ENCODE peak calls at places on chromosomes 16 and 17, in eight cellular contexts. One of them, this sample, is unnamed. For H3K4me1, the result is how much of the 10 kb centered on the place peaks cover.

GRCh38 chr16:70430667-70431536 is 8.0 kb downstream of the ST3GAL2 start:
- DNase-seq in A549: no peak
- DNase-seq in lower lobe of right lung: peak
- DNase-seq in right lobe of liver: no peak
- DNase-seq in breast epithelium: no peak
- DNase-seq in endothelial cell of umbilical vein: no peak
- DNase-seq in thoracic aorta: no peak
- DNase-seq in body of pancreas: no peak
- DNase-seq in this sample: no peak

GRCh38 chr16:89256651-89257254 is 39.2 kb downstream of the ZNF778 start:
- DNase-seq in A549: peak
- DNase-seq in lower lobe of right lung: peak
- DNase-seq in right lobe of liver: peak
- DNase-seq in breast epithelium: no peak
- DNase-seq in endothelial cell of umbilical vein: peak
- DNase-seq in thoracic aorta: no peak
- DNase-seq in body of pancreas: peak
- DNase-seq in this sample: no peak

GRCh38 chr16:57735755-57736418 is at the start of gene KATNB1:
- DNase-seq in A549: no peak
- DNase-seq in lower lobe of right lung: no peak
- DNase-seq in right lobe of liver: no peak
- DNase-seq in breast epithelium: no peak
- DNase-seq in endothelial cell of umbilical vein: no peak
- DNase-seq in thoracic aorta: no peak
- DNase-seq in body of pancreas: no peak
- DNase-seq in this sample: no peak

GRCh38 chr17:72467841-72468653 is 347.2 kb downstream of the SOX9 start:
- DNase-seq in A549: no peak
- DNase-seq in lower lobe of right lung: no peak
- DNase-seq in right lobe of liver: no peak
- DNase-seq in breast epithelium: peak
- DNase-seq in endothelial cell of umbilical vein: no peak
- DNase-seq in thoracic aorta: no peak
- DNase-seq in body of pancreas: peak
- DNase-seq in this sample: no peak

GRCh38 chr16:1707193-1707790 is 1.3 kb downstream of the MAPK8IP3 start:
- DNase-seq in A549: no peak
- DNase-seq in lower lobe of right lung: no peak
- DNase-seq in right lobe of liver: no peak
- DNase-seq in breast epithelium: no peak
- DNase-seq in endothelial cell of umbilical vein: peak
- DNase-seq in thoracic aorta: no peak
- DNase-seq in body of pancreas: peak
- DNase-seq in this sample: no peak

GRCh38 chr17:18322522-18322921 is 7.4 kb downstream of the SMCR8 start:
- DNase-seq in A549: no peak
- DNase-seq in lower lobe of right lung: no peak
- DNase-seq in right lobe of liver: no peak
- DNase-seq in breast epithelium: no peak
- DNase-seq in endothelial cell of umbilical vein: no peak
- DNase-seq in thoracic aorta: no peak
- DNase-seq in body of pancreas: no peak
- DNase-seq in this sample: no peak

GRCh38 chr16:77169650-77170236 is 21.2 kb upstream of the MON1B start:
- DNase-seq in A549: peak
- DNase-seq in lower lobe of right lung: no peak
- DNase-seq in right lobe of liver: no peak
- DNase-seq in breast epithelium: no peak
- DNase-seq in endothelial cell of umbilical vein: peak
- DNase-seq in thoracic aorta: no peak
- DNase-seq in body of pancreas: peak
- DNase-seq in this sample: no peak

GRCh38 chr17:77297693-77298666 is 157.2 kb downstream of the SEC14L1 start:
- DNase-seq in A549: no peak
- DNase-seq in lower lobe of right lung: no peak
- DNase-seq in right lobe of liver: no peak
- DNase-seq in breast epithelium: no peak
- DNase-seq in endothelial cell of umbilical vein: no peak
- DNase-seq in thoracic aorta: no peak
- DNase-seq in body of pancreas: no peak
- DNase-seq in this sample: no peak

GRCh38 chr17:61662771-61663170 is 71.8 kb upstream of the NACA2 start:
- DNase-seq in A549: no peak
- DNase-seq in lower lobe of right lung: no peak
- DNase-seq in right lobe of liver: no peak
- DNase-seq in breast epithelium: no peak
- DNase-seq in endothelial cell of umbilical vein: no peak
- DNase-seq in thoracic aorta: no peak
- DNase-seq in body of pancreas: no peak
- DNase-seq in this sample: no peak

GRCh38 chr17:42202696-42203095 is 8.4 kb upstream of the GHDC start:
- DNase-seq in A549: no peak
- DNase-seq in lower lobe of right lung: no peak
- DNase-seq in right lobe of liver: no peak
- DNase-seq in breast epithelium: no peak
- DNase-seq in endothelial cell of umbilical vein: no peak
- DNase-seq in thoracic aorta: no peak
- DNase-seq in body of pancreas: no peak
- DNase-seq in this sample: no peak

GRCh38 chr17:72119963-72120877 is 600 bp upstream of the SOX9 start:
- DNase-seq in A549: peak
- DNase-seq in lower lobe of right lung: no peak
- DNase-seq in right lobe of liver: peak
- DNase-seq in breast epithelium: peak
- DNase-seq in endothelial cell of umbilical vein: no peak
- DNase-seq in thoracic aorta: no peak
- DNase-seq in body of pancreas: peak
- DNase-seq in this sample: no peak

GRCh38 chr17:17028878-17029535 is 13.2 kb upstream of the MPRIP start:
- DNase-seq in A549: no peak
- DNase-seq in lower lobe of right lung: no peak
- DNase-seq in right lobe of liver: no peak
- DNase-seq in breast epithelium: peak
- DNase-seq in endothelial cell of umbilical vein: no peak
- DNase-seq in thoracic aorta: no peak
- DNase-seq in body of pancreas: no peak
- DNase-seq in this sample: no peak

DNA sequence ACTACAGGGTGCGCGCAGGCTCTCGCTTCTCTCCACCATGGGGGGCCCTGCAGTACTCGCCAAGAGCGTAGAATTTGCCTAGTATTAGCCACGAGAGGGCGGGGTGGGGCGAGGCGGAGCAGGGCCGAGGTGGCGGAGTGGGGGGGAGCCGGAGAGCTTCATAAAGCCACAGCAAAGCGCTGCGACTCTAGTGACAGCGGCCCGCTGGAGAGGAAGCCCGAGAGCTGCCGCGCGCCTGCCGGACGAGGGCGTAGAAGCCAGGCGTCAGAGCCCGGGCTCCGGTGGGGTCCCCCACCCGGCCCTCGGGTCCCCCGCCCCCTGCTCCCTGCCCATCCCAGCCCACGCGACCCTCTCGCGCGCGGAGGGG is at the start of gene TBX21:
- DNase-seq in A549: peak
- DNase-seq in lower lobe of right lung: peak
- DNase-seq in right lobe of liver: peak
- DNase-seq in breast epithelium: peak
- DNase-seq in endothelial cell of umbilical vein: peak
- DNase-seq in thoracic aorta: no peak
- DNase-seq in body of pancreas: peak
- DNase-seq in this sample: peak
- TF ChIP-seq CTCF in A549: peak
- TF ChIP-seq CTCF in lower lobe of right lung: no peak
- TF ChIP-seq CTCF in right lobe of liver: no peak
- TF ChIP-seq CTCF in breast epithelium: no peak
- TF ChIP-seq CTCF in endothelial cell of umbilical vein: peak
- TF ChIP-seq CTCF in thoracic aorta: no peak
- TF ChIP-seq CTCF in body of pancreas: no peak
- TF ChIP-seq CTCF in this sample: peak

DNA sequence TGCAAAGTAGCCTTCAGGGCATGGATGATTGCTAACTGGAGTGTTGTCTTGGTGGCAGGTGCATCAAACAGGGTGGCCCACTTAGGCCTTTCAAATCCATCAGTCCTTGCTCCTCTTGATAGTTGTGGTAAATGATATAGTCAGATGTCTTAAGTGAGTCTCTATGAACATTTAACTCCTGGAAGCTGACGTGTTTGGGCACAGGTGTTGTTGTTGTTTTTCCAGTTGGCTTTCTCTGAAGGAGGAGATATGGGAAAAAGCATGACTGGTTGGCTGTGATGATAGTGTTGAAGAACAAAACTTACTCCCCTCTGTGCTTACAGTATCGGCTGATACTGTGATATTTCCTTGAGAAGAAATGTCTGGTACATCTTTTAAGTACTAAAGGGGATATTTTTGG is 18.0 kb downstream of the TNRC6A start:
- DNase-seq in A549: no peak
- DNase-seq in lower lobe of right lung: no peak
- DNase-seq in right lobe of liver: no peak
- DNase-seq in breast epithelium: no peak
- DNase-seq in endothelial cell of umbilical vein: peak
- DNase-seq in thoracic aorta: no peak
- DNase-seq in body of pancreas: no peak
- DNase-seq in this sample: no peak
- H3K4me1 ChIP-seq in A549: under half
- H3K4me1 ChIP-seq in lower lobe of right lung: half or more
- H3K4me1 ChIP-seq in right lobe of liver: under half
- H3K4me1 ChIP-seq in breast epithelium: under half
- H3K4me1 ChIP-seq in endothelial cell of umbilical vein: under half
- H3K4me1 ChIP-seq in thoracic aorta: half or more
- H3K4me1 ChIP-seq in body of pancreas: half or more
- H3K4me1 ChIP-seq in this sample: under half

DNA sequence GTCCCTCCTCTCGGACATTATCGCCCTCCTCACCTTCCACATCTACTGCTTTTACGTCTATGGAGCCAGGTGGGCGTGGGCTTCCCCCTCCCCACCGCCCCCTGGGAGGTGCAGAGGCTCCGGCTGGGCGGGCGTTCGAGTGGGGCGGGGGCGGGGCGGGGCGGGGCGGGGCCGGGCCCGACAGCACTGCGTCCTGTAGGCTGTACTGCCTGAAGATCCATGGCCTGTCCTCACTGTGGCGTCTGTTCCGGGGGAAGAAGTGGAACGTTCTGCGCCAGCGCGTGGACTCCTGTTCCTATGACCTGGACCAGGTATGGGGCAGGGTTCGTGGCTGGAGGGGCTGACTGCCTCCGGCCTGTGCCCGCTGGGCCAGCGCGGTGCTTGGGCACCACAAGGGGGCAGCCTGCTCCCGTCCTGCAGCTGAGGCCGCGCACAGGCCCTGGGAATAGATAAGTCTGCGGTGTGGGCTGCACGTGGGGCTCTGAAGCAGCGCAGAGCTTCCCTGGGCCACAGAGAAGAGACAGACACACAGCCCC is 9.2 kb downstream of the PIGQ start:
- DNase-seq in A549: peak
- DNase-seq in lower lobe of right lung: peak
- DNase-seq in right lobe of liver: peak
- DNase-seq in breast epithelium: no peak
- DNase-seq in endothelial cell of umbilical vein: peak
- DNase-seq in thoracic aorta: no peak
- DNase-seq in body of pancreas: peak
- DNase-seq in this sample: no peak
- TF ChIP-seq CTCF in A549: peak
- TF ChIP-seq CTCF in lower lobe of right lung: peak
- TF ChIP-seq CTCF in right lobe of liver: peak
- TF ChIP-seq CTCF in breast epithelium: peak
- TF ChIP-seq CTCF in endothelial cell of umbilical vein: peak
- TF ChIP-seq CTCF in thoracic aorta: peak
- TF ChIP-seq CTCF in body of pancreas: peak
- TF ChIP-seq CTCF in this sample: peak

DNA sequence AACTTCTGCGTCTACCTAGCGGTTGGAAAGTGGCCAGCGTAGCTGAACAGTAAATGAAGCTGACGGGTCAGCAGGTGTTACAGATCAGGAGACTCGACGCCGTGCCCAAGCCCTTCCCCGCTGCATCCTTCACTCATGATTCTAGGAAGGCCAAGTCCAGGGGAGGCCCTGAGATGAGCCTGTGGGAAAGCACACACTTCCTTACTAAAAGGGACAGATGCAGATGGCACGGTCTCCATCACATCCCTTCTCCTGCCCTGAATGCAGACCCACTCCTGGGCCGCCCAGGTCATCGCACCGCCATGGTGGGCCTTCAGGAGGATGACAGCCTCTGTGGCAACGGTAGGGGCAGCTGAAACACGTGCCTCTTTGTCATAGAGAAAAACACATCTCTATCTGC is 67.8 kb upstream of the DNAH17 start:
- DNase-seq in A549: no peak
- DNase-seq in lower lobe of right lung: no peak
- DNase-seq in right lobe of liver: no peak
- DNase-seq in breast epithelium: no peak
- DNase-seq in endothelial cell of umbilical vein: no peak
- DNase-seq in thoracic aorta: no peak
- DNase-seq in body of pancreas: no peak
- DNase-seq in this sample: no peak
- H3K4me1 ChIP-seq in A549: under half
- H3K4me1 ChIP-seq in lower lobe of right lung: under half
- H3K4me1 ChIP-seq in right lobe of liver: under half
- H3K4me1 ChIP-seq in breast epithelium: under half
- H3K4me1 ChIP-seq in endothelial cell of umbilical vein: under half
- H3K4me1 ChIP-seq in thoracic aorta: under half
- H3K4me1 ChIP-seq in body of pancreas: under half
- H3K4me1 ChIP-seq in this sample: under half

DNA sequence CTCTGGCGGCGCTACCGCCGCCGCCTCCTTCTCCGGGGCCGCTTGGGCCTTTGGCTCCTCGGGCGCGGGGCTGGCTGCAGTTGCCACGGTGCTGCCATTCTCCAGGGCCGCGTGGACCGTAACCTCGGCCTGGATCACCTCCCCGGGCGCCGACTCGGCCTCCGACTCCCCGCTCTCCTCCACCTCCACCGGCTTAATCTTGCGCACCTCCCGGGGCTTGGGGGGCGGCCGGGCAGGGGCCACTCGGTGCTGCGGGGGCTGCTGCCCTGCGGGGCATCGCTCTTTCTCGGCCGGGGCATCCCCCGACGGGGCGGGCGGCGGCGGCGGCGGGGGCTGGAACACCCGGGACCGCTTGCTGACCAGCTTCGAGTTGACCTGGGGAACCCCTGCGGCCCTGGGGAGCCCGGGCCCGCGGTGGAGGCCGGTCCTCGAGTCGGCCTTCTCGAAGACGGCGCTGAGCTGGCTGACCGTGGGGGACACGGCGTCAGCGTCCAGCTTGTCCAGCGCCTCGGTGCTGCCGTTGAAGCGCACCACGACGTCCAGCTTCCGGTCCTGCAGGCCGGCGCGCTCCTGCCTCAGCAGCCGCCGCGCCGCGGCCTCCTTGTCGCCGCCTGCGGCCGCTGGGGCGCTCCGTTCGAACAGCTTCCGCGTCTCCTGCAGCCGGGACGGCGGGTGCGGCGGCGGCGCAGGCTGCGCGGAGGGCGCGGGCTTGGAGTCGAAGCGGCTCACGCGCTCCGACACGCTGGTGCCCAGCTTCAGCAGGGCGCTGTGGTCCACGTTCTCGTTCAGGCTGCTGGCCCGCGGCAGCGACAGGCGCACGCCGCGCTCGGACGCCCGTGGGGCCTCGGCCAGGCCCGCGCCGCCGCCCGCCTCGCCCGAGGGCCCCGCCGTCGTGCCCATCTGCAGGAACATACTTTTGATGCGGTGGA is 788 bp downstream of the PPP1R9B start:
- DNase-seq in A549: no peak
- DNase-seq in lower lobe of right lung: peak
- DNase-seq in right lobe of liver: peak
- DNase-seq in breast epithelium: no peak
- DNase-seq in endothelial cell of umbilical vein: peak
- DNase-seq in thoracic aorta: no peak
- DNase-seq in body of pancreas: peak
- DNase-seq in this sample: no peak
- TF ChIP-seq CTCF in A549: no peak
- TF ChIP-seq CTCF in lower lobe of right lung: no peak
- TF ChIP-seq CTCF in right lobe of liver: no peak
- TF ChIP-seq CTCF in breast epithelium: no peak
- TF ChIP-seq CTCF in endothelial cell of umbilical vein: no peak
- TF ChIP-seq CTCF in thoracic aorta: no peak
- TF ChIP-seq CTCF in body of pancreas: peak
- TF ChIP-seq CTCF in this sample: peak